ENCODE peak calls at places on chromosomes 7 and 10, in four cellular contexts. N is lower lobe of right lung, P is A673, F is SK-N-SH. L is an unnamed sample.

GRCh38 chr10:104317195-104318095 is 20.8 kb downstream of the ITPRIP start:
- DNase-seq in P (peak), F (no peak), N (no peak), L (no peak)

GRCh38 chr7:34153680-34154270 is 248.4 kb downstream of the BMPER start:
- DNase-seq in N (no peak), F (no peak), P (no peak), L (no peak)

GRCh38 chr10:1403508-1404230 is 333.7 kb downstream of the ADARB2 start:
- DNase-seq in P (no peak), F (no peak), N (no peak), L (no peak)

GRCh38 chr10:124916098-124916584 is 25.8 kb upstream of the ZRANB1 start:
- DNase-seq in N (no peak), P (peak), F (peak), L (no peak)

GRCh38 chr10:35448687-35449662 is 112.7 kb downstream of the CCNY start:
- DNase-seq in F (no peak), N (no peak), P (peak), L (no peak)

GRCh38 chr7:26042237-26042636 is 109.8 kb upstream of the NFE2L3 start:
- DNase-seq in P (no peak), F (no peak), N (no peak), L (no peak)

GRCh38 chr7:29989257-29989995 is at the start of gene SCRN1:
- DNase-seq in F (peak), N (peak), P (peak), L (no peak)

GRCh38 chr10:121444515-121444914 is 153.7 kb downstream of the FGFR2 start:
- DNase-seq in P (no peak), F (no peak), N (no peak), L (no peak)

GRCh38 chr10:132196178-132197113 is 9.7 kb downstream of the DPYSL4 start:
- DNase-seq in P (no peak), F (no peak), N (peak), L (no peak)

GRCh38 chr10:128058106-128058745 is 68.0 kb downstream of the MKI67 start:
- DNase-seq in P (no peak), F (no peak), N (no peak), L (no peak)

DNA sequence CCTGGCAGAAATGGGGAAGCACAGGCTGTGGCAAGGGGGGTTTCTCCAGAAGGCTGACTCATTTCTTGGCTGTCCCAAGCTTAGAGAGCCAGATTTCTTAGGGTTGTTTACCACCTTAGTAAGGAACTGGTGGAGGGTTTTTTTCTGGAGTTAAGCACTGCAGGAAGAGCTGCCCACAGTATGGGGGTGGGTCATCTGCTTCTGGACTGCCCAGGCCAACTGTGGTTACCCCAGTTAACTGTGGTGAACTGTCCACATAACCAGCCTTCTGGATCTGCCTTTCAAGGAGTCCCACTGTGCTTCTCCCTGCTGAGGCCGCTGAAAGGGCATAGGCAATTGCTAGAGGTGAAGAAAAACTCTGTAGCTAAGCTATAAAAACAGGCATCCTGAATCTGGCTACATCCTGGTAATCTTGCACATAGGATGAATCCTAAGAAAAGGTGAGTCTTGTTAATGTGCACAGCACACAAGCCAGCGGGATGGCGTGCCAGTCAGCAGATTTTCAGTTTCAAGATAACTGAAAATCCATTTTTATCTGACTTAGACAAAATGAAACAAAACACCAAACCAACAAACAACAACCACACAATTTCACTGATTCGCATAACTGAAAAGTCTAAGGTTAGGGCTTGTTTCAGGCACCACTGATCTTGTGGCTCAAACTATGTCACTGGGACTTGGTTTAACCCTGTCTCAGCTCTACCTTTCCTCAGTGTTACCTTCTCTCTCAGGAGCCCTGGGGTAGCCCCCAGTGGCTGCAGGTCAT is 21.6 kb upstream of the TSPAN33 start:
- DNase-seq in N (no peak), F (no peak), P (no peak), L (no peak)
- H3K27ac ChIP-seq in N (no peak), F (no peak), P (no peak), L (no peak)

DNA sequence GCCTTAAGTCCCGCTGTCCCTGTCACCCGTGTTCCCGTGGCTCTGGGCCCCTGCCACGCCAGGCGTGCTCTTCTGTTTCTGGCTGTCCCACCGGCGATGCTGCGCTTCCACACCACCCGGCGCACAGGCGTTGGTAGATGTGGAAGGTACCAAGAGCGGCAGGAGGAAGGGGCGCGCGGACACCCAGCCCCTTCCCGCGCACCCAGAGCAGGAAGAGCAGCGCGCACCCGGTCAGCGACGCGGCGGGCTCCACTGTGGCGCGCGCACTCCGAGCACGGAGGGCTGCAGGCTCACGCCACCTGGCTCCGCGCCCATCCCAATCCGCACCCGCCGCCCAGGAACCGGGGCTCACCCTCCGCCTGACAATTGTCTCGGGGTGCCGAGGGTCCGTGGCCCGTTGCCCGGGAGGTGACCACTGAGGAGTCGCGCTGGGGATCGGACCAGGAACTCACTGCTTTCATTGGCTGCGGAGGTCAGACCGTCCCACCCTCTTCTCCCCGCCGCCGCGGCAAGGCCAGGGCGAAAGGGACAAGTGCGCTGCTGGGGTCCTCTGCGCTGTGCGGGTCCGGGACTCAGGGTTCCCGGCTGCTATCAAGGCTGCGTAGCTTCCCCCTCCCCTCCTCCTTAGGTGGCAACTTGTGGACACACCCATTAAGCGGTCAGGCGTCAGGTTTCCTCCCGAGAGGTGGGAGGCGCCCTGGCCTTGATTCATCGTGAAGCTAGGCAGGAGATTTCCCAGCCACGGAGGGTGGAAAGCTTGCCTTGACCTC is 121.6 kb upstream of the ZNF92 start:
- DNase-seq in F (peak), N (peak), P (peak), L (no peak)
- H3K27ac ChIP-seq in F (no peak), N (peak), P (no peak), L (no peak)

GRCh38 chr7:23520582-23520981 is 11.2 kb downstream of the TRA2A start:
- DNase-seq in N (no peak), F (no peak), P (no peak), L (no peak)

GRCh38 chr7:23514755-23515154 is 17.0 kb downstream of the TRA2A start:
- DNase-seq in F (no peak), P (no peak), N (no peak), L (no peak)
- H3K27ac ChIP-seq in F (no peak), P (peak), N (no peak), L (no peak)

DNA sequence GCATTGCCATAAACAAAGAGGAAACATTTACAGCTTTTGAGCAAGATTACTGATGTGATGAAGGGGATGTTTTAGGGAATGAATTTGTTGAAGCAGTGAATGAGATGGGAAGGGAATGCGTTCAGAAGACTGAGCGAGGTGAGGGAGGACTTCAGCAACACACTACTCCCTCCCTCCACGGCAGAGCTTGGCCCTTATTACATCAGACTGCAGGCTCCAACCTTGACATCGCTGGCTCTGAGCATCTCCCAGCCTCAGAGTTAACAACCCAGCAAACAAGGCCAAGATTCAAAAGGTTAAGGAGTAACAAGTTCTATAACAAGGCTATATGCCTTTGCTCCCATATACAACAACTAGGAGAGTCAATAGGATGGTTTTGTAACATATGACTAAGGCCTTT is 164.4 kb downstream of the ELMO1 start:
- DNase-seq in F (no peak), N (no peak), P (no peak), L (no peak)
- H3K27ac ChIP-seq in F (no peak), N (peak), P (no peak), L (peak)

DNA sequence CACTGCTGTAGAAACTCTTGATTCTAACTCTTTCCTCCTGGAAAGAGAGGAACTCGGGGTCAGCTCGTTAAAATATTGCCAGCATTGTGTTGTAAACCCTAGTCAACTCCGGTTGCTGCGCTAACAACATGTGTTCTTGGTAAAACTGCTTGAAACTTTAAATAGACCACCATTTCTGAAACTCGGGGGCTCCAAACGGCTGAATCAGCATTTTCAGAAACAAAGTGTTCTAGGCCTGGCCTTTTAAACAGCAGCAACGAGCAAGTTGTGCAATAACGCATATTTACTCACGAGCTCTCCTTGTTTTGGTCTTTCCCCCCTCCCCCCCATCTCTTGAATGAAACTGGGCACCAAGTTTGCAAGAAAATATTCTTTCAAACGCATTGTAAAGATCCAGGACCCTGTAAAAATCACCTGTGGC is 9.2 kb upstream of the GRB10 start:
- DNase-seq in P (no peak), N (no peak), F (no peak), L (no peak)
- H3K27ac ChIP-seq in P (no peak), N (peak), F (peak), L (no peak)

GRCh38 chr7:75931676-75932075 is 16.7 kb downstream of the POR start:
- DNase-seq in N (no peak), P (no peak), F (no peak), L (no peak)
- H3K27ac ChIP-seq in N (no peak), P (no peak), F (no peak), L (no peak)

L was measured in substantia nigra.